ENCODE peak calls at places on chromosome 13, in seven cellular contexts. Q is activated gamma-delta T cell treated with Interleukin-2 at 50 U/mL for 16 hours; X is C1 segment of cervical spinal cord; J is CD8-positive, alpha-beta T cell; M is occipital lobe; D is activated T-helper 1 cell treated with Interleukin-2 at 50 U/mL for 16 hours; C is frontal cortex. S is an unnamed sample.

GRCh38 chr13:66994097-66994496 is 236.0 kb downstream of the PCDH9 start:
- DNase-seq in Q (peak), X (peak), J (no peak), M (peak), D (no peak), C (peak), S (peak)

GRCh38 chr13:99301913-99302636 is 5.1 kb downstream of the GPR183 start:
- DNase-seq in Q (no peak), X (no peak), J (no peak), M (no peak), D (no peak), C (no peak), S (no peak)

GRCh38 chr13:41751277-41751676 is 209.6 kb downstream of the VWA8 start:
- DNase-seq in Q (no peak), X (no peak), J (no peak), M (no peak), D (no peak), C (no peak), S (no peak)

GRCh38 chr13:31012285-31013024 is 80.0 kb downstream of the TEX26 start:
- DNase-seq in Q (no peak), X (no peak), J (no peak), M (no peak), D (no peak), C (no peak), S (no peak)

GRCh38 chr13:43196171-43196611 is 172.8 kb downstream of the DNAJC15 start:
- DNase-seq in Q (no peak), X (no peak), J (no peak), M (no peak), D (no peak), C (no peak), S (peak)

GRCh38 chr13:74687452-74688180 is 553.4 kb upstream of the KLF12 start:
- DNase-seq in Q (no peak), X (no peak), J (no peak), M (no peak), D (no peak), C (no peak), S (no peak)

GRCh38 chr13:74465279-74465678 is 331.1 kb upstream of the KLF12 start:
- DNase-seq in Q (no peak), X (no peak), J (no peak), M (no peak), D (no peak), C (no peak), S (no peak)

GRCh38 chr13:105410602-105411001 is 1124.9 kb downstream of the EFNB2 start:
- DNase-seq in Q (peak), X (no peak), J (no peak), M (no peak), D (no peak), C (no peak), S (peak)

GRCh38 chr13:35162420-35162819 is 220.3 kb downstream of the NBEA start:
- DNase-seq in Q (no peak), X (no peak), J (no peak), M (no peak), D (no peak), C (no peak), S (no peak)

GRCh38 chr13:47298506-47298905 is 401.7 kb upstream of the HTR2A start:
- DNase-seq in Q (no peak), X (no peak), J (no peak), M (no peak), D (no peak), C (no peak), S (no peak)

GRCh38 chr13:21025539-21025938 is 35.8 kb downstream of the LATS2 start:
- DNase-seq in Q (no peak), X (no peak), J (no peak), M (no peak), D (no peak), C (no peak), S (no peak)

GRCh38 chr13:72507394-72508199 is 219.8 kb downstream of the MZT1 start:
- DNase-seq in Q (no peak), X (no peak), J (no peak), M (no peak), D (no peak), C (no peak), S (no peak)

GRCh38 chr13:100644328-100644727 is 30.3 kb downstream of the TMTC4 start:
- DNase-seq in Q (no peak), X (no peak), J (no peak), M (no peak), D (no peak), C (no peak), S (no peak)

GRCh38 chr13:110014719-110015118 is 228.3 kb upstream of the IRS2 start:
- DNase-seq in Q (no peak), X (no peak), J (no peak), M (no peak), D (no peak), C (no peak), S (no peak)

GRCh38 chr13:23572836-23573235 is 2.6 kb downstream of the TNFRSF19 start:
- DNase-seq in Q (no peak), X (no peak), J (no peak), M (no peak), D (no peak), C (no peak), S (no peak)

GRCh38 chr13:52695856-52696255 is 43.2 kb downstream of the SUGT1 start:
- DNase-seq in Q (no peak), X (no peak), J (no peak), M (no peak), D (no peak), C (no peak), S (no peak)

GRCh38 chr13:36764957-36765356 is 54.1 kb upstream of the RFXAP start:
- DNase-seq in Q (no peak), X (no peak), J (no peak), M (no peak), D (no peak), C (no peak), S (no peak)

GRCh38 chr13:79481685-79482052 is 714 bp downstream of the NDFIP2 start:
- DNase-seq in Q (peak), X (no peak), J (no peak), M (no peak), D (no peak), C (no peak), S (no peak)

GRCh38 chr13:68697551-68697950 is 1410.1 kb upstream of the ATXN8OS start:
- DNase-seq in Q (no peak), X (no peak), J (no peak), M (no peak), D (no peak), C (no peak), S (no peak)

GRCh38 chr13:51453308-51453958 is 597 bp upstream of the INTS6 start:
- DNase-seq in Q (peak), X (no peak), J (peak), M (peak), D (peak), C (no peak), S (peak)

GRCh38 chr13:33069365-33069764 is 53.1 kb downstream of the KL start:
- DNase-seq in Q (no peak), X (no peak), J (no peak), M (no peak), D (no peak), C (no peak), S (no peak)

GRCh38 chr13:23963184-23963931 is 66.1 kb upstream of the C1QTNF9B start:
- DNase-seq in Q (no peak), X (no peak), J (no peak), M (no peak), D (no peak), C (no peak), S (no peak)

GRCh38 chr13:46731535-46731934 is 65.4 kb downstream of the ESD start:
- DNase-seq in Q (no peak), X (no peak), J (no peak), M (no peak), D (no peak), C (no peak), S (no peak)

GRCh38 chr13:112652512-112653458 is 37.1 kb upstream of the ATP11A start:
- DNase-seq in Q (no peak), X (no peak), J (no peak), M (no peak), D (no peak), C (no peak), S (no peak)